ENCODE peak calls at places on chromosomes 1 and 21, in four cellular contexts. A, H, U and B are unnamed samples.

GRCh38 chr1:40059292-40059959 is 18.9 kb downstream of the CAP1 start:
- DNase-seq in A (peak), H (peak), U (no peak), B (no peak)

GRCh38 chr1:220696863-220697231 is 6.7 kb downstream of the C1orf115 start:
- DNase-seq in A (peak), H (no peak), U (no peak), B (no peak)

GRCh38 chr1:168179411-168180147 is 817 bp downstream of the TIPRL start:
- DNase-seq in A (peak), H (peak), U (no peak), B (no peak)

GRCh38 chr1:165075725-165076370 is 280.7 kb downstream of the LMX1A start:
- DNase-seq in A (peak), H (peak), U (no peak), B (no peak)

GRCh38 chr1:43902058-43902831 is 31.4 kb upstream of the ARTN start:
- DNase-seq in A (no peak), H (no peak), U (no peak), B (no peak)

GRCh38 chr1:19480282-19480681 is 5.1 kb downstream of the CAPZB start:
- DNase-seq in A (no peak), H (no peak), U (no peak), B (no peak)

GRCh38 chr1:94063379-94063778 is 57.6 kb downstream of the ABCA4 start:
- DNase-seq in A (peak), H (peak), U (no peak), B (no peak)

GRCh38 chr1:172727956-172728603 is 69.2 kb downstream of the FASLG start:
- DNase-seq in A (peak), H (no peak), U (no peak), B (no peak)

GRCh38 chr1:234324668-234325225 is 48.5 kb upstream of the COA6 start:
- DNase-seq in A (no peak), H (no peak), U (no peak), B (no peak)

GRCh38 chr1:153939476-153939875 is 7.0 kb downstream of the DENND4B start:
- DNase-seq in A (no peak), H (no peak), U (no peak), B (no peak)

GRCh38 chr1:202567747-202568146 is 142.5 kb downstream of the SYT2 start:
- DNase-seq in A (peak), H (peak), U (no peak), B (no peak)

GRCh38 chr1:35288761-35289160 is 20.3 kb downstream of the ZMYM4 start:
- DNase-seq in A (peak), H (peak), U (no peak), B (no peak)

GRCh38 chr1:9293512-9294439 is 1.1 kb downstream of the SPSB1 start:
- DNase-seq in A (peak), H (peak), U (no peak), B (no peak)

GRCh38 chr1:66360285-66360724 is 173.6 kb upstream of the SGIP1 start:
- DNase-seq in A (no peak), H (no peak), U (no peak), B (no peak)

GRCh38 chr1:244409648-244410164 is 42.0 kb downstream of the ADSS2 start:
- DNase-seq in A (no peak), H (no peak), U (no peak), B (no peak)

GRCh38 chr1:59901770-59902388 is 24.7 kb downstream of the CYP2J2 start:
- DNase-seq in A (no peak), H (peak), U (no peak), B (no peak)

GRCh38 chr1:7175507-7175906 is 390.3 kb downstream of the CAMTA1 start:
- DNase-seq in A (no peak), H (no peak), U (no peak), B (no peak)

GRCh38 chr1:19757641-19758040 is 42.1 kb downstream of the TMCO4 start:
- DNase-seq in A (no peak), H (peak), U (no peak), B (no peak)

GRCh38 chr1:14817223-14818170 is 219.0 kb downstream of the KAZN start:
- DNase-seq in A (no peak), H (no peak), U (no peak), B (no peak)

GRCh38 chr1:82979593-82980230 is 1019.2 kb downstream of the TTLL7 start:
- DNase-seq in A (no peak), H (no peak), U (no peak), B (no peak)

GRCh38 chr1:51284487-51284954 is 45.8 kb downstream of the TTC39A start:
- DNase-seq in A (no peak), H (peak), U (no peak), B (no peak)

GRCh38 chr1:53334781-53335180 is 6.9 kb upstream of the LRP8 start:
- DNase-seq in A (no peak), H (no peak), U (no peak), B (no peak)

GRCh38 chr1:166952002-166952746 is 23.2 kb downstream of the ILDR2 start:
- DNase-seq in A (peak), H (peak), U (no peak), B (no peak)

GRCh38 chr1:113783254-113784103 is 24.2 kb upstream of the PHTF1 start:
- DNase-seq in A (peak), H (peak), U (no peak), B (no peak)

GRCh38 chr1:117820694-117821381 is 108.6 kb downstream of the GDAP2 start:
- DNase-seq in A (no peak), H (peak), U (no peak), B (no peak)

GRCh38 chr21:42722808-42723470 is 69.5 kb downstream of the PDE9A start:
- DNase-seq in A (no peak), H (no peak), U (no peak), B (no peak)

GRCh38 chr1:77126309-77126708 is 92.9 kb downstream of the PIGK start:
- DNase-seq in A (peak), H (peak), U (no peak), B (no peak)

GRCh38 chr1:27435566-27436203 is 43.3 kb downstream of the GPR3 start:
- DNase-seq in A (no peak), H (no peak), U (no peak), B (no peak)

GRCh38 chr21:34983680-34984086 is 65.4 kb downstream of the RUNX1 start:
- DNase-seq in A (peak), H (peak), U (peak), B (no peak)